ENCODE peak calls at places on chromosomes 11 and 22, in five cellular contexts. X is ovary, K is GM23338, A is HFF-Myc, G is A549. T is an unnamed sample.

GRCh38 chr22:43543522-43544281 is 131.9 kb downstream of the MPPED1 start:
- DNase-seq in X (no peak), K (no peak), A (no peak), G (no peak), T (no peak)

GRCh38 chr11:132131051-132131450 is 760.6 kb downstream of the NTM start:
- DNase-seq in X (no peak), K (no peak), A (no peak), G (no peak), T (no peak)

GRCh38 chr11:83159901-83160865 is 3.3 kb downstream of the PCF11 start:
- DNase-seq in X (no peak), K (no peak), A (no peak), G (no peak), T (peak)

GRCh38 chr22:49827853-49828598 is at the start of gene BRD1:
- DNase-seq in X (peak), K (peak), A (no peak), G (no peak), T (peak)

GRCh38 chr11:19281041-19281440 is 40.3 kb upstream of the E2F8 start:
- DNase-seq in X (no peak), K (no peak), A (no peak), G (no peak), T (no peak)

GRCh38 chr22:50281957-50282356 is 11.8 kb upstream of the MAPK11 start:
- DNase-seq in X (no peak), K (no peak), A (no peak), G (no peak), T (no peak)

GRCh38 chr22:22817468-22818201 is 70.0 kb upstream of the IGLL5 start:
- DNase-seq in X (no peak), K (no peak), A (no peak), G (peak), T (no peak)

GRCh38 chr22:35542972-35543516 is 2.4 kb downstream of the RASD2 start:
- DNase-seq in X (no peak), K (peak), A (no peak), G (no peak), T (no peak)

GRCh38 chr11:70201876-70202861 is 927 bp upstream of the FADD start:
- DNase-seq in X (no peak), K (no peak), A (no peak), G (no peak), T (peak)

GRCh38 chr11:121967131-121967689 is 148.8 kb downstream of the BLID start:
- DNase-seq in X (no peak), K (no peak), A (no peak), G (no peak), T (no peak)

GRCh38 chr11:117849781-117850414 is 25.4 kb upstream of the FXYD2 start:
- DNase-seq in X (peak), K (no peak), A (no peak), G (no peak), T (no peak)

GRCh38 chr11:33709471-33709870 is 8.8 kb upstream of the C11orf91 start:
- DNase-seq in X (no peak), K (no peak), A (no peak), G (no peak), T (no peak)

GRCh38 chr11:66172146-66172545 is 96.3 kb upstream of the RAB1B start:
- DNase-seq in X (no peak), K (no peak), A (no peak), G (no peak), T (peak)

GRCh38 chr11:43905788-43906187 is 25.2 kb downstream of the ALKBH3 start:
- DNase-seq in X (peak), K (no peak), A (no peak), G (no peak), T (peak)

GRCh38 chr11:33982661-33983060 is 68.9 kb upstream of the CAPRIN1 start:
- DNase-seq in X (no peak), K (no peak), A (no peak), G (no peak), T (no peak)

GRCh38 chr11:76247091-76247490 is 40.8 kb upstream of the WNT11 start:
- DNase-seq in X (no peak), K (no peak), A (no peak), G (no peak), T (no peak)

GRCh38 chr11:69848196-69848595 is 29.0 kb upstream of the FGF3 start:
- DNase-seq in X (no peak), K (no peak), A (no peak), G (no peak), T (peak)

GRCh38 chr11:96275807-96276594 is 67.0 kb downstream of the MAML2 start:
- DNase-seq in X (no peak), K (no peak), A (no peak), G (no peak), T (peak)

GRCh38 chr11:87180743-87181142 is 143.0 kb downstream of the TMEM135 start:
- DNase-seq in X (no peak), K (no peak), A (no peak), G (no peak), T (peak)

GRCh38 chr11:67290801-67291200 is 1.7 kb downstream of the ANKRD13D start:
- DNase-seq in X (no peak), K (no peak), A (no peak), G (no peak), T (no peak)

GRCh38 chr11:113372317-113372716 is 15.3 kb upstream of the ANKK1 start:
- DNase-seq in X (no peak), K (no peak), A (no peak), G (no peak), T (no peak)

GRCh38 chr11:111302298-111302697 is 4.0 kb downstream of the POU2AF3 start:
- DNase-seq in X (no peak), K (no peak), A (no peak), G (no peak), T (no peak)

DNA sequence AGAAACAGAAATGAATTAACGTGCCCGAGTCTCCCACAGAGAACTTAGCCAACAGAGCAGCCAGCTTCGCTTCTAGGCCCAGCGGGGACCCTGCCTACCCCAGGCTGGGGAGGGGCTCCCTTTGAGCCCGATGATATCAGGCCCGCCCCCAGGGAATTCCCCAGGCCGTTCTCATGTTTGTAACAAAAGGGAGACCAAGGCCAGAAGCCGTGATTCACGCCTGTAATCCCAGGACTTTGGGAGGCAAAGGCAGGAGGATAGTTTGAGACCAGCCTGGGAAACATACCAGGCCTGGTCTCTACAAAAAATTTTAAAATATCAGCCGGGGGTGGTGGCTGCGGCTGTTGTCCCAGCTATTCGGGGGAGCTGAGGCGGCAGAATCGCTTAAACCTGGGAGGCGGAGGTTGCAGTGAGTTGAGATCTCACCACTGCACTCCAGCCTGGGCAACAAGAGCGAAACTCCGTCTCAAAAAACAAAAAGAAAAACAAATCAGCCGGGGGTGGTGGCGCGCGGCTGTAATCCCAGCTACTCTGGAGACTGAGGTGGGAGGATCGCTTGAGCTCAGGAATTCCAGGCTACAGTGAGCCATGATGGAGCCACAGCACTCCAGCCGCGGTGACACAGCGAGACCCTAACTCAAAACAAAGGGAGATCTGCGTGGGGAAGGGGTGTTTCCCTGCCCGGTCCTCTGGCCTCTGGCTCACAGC is 1.7 kb downstream of the DRD4 start:
- DNase-seq in X (no peak), K (peak), A (no peak), G (no peak), T (peak)
- H3K4me3 ChIP-seq in X (no peak), K (peak), A (no peak), G (no peak), T (peak)

DNA sequence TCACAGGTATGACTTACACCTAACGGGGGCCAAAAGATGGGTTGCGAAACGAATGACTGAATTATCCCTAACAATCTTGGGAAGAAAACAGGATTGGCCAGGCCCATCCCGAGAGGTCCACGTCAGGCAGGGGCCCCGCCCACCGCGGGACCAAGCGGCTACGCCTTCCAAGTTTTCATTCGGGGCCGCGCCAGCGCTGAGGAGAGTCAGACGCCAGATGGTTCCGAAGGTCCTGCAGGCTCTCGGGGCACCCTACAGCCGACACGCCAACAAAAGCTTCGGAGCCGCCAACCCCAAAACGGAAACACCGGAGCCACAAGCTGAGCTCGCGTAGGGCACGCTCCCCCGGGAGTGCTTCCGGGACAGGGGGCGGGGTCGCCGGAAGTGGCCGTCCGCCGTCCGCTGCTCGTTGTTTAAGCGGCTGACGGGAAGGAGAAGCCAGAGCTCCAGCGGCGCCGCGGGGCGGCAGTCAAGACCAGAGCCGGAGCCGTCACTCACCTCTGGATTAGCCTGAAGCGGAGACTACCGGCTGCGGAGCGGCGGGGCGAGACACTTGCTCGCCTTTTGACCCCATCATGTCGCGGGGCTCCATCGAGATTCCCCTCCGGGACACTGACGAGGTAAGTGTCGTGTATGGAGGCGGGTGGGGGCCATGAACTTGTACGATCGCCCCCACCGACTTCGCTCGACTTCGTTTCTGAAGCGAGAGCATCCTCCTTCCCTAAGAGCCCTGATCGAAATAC is at the start of gene CTR9:
- DNase-seq in X (peak), K (peak), A (peak), G (peak), T (peak)
- TF ChIP-seq CTCF in X (no peak), K (no peak), A (no peak), G (peak), T (peak)

GRCh38 chr22:46763051-46763705 is 728 bp downstream of the TBC1D22A start:
- DNase-seq in X (no peak), K (peak), A (no peak), G (no peak), T (peak)

GRCh38 chr22:46762238-46763050 is at the start of gene TBC1D22A:
- DNase-seq in X (peak), K (peak), A (peak), G (peak), T (peak)

GRCh38 chr22:46766611-46767010 is 4.2 kb downstream of the TBC1D22A start:
- DNase-seq in X (no peak), K (no peak), A (no peak), G (no peak), T (no peak)

GRCh38 chr22:46764779-46765485 is 2.5 kb downstream of the TBC1D22A start:
- DNase-seq in X (no peak), K (no peak), A (no peak), G (no peak), T (no peak)

GRCh38 chr22:46764140-46764680 is 1.8 kb downstream of the TBC1D22A start:
- DNase-seq in X (no peak), K (no peak), A (no peak), G (no peak), T (no peak)
- H3K4me3 ChIP-seq in X (no peak), K (no peak), A (no peak), G (no peak), T (peak)

DNA sequence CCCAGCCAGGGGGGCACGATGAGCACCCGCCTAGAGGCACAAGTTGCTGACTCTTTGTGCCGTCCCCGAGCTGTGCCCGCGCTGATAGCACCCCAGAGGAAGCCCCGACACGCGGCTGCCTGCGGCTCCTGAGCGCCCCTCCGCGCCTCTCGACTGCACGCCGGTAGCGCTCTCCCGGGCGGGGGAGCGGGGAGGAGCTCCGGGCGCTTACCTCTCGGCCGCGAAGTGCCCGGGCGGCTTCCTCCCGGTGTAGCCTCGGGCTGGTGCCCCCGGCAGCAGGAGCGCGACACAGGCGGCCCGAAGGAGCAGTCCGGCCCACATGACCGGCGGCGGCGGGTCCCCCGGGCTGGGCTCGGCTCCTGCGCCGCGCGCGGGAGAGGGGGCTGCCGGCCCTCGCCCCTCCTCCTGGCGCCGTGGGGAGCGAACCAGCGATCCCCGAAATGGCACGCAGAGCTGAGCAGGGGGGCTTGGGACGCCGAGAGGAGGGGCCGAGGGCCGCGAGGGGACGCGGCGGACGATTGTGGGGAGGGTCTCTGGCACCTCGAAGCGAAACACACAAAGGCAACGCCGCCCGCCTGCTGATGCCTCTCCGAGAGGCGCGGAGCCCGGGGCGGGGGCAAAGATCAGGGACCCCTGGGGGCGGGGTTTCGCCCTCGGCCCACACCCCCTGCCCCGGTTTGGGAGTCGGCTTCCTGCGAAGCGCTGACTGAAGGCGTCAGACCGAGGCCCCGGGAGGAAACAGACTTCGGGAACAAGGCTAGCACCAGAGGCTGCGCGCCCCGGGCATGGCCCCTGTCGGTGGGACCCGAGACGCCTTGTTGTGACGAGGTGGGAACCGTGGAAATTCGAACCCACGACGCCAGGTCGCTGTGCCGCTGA is at the start of gene VWCE:
- DNase-seq in X (peak), K (peak), A (no peak), G (peak), T (peak)
- TF ChIP-seq CTCF in X (no peak), K (no peak), A (peak), G (peak), T (peak)